ENCODE peak calls at places on chromosomes 5 and 9, in seven cellular contexts. X is mammary epithelial cell, E is A673, D is GM12878, H is heart right ventricle, G is PC-3, W is fibroblast of lung. V is an unnamed sample.

GRCh38 chr5:137206030-137206715 is 293.0 kb downstream of the SPOCK1 start:
- DNase-seq in D (no peak), E (peak), G (no peak), X (peak), W (peak), H (no peak), V (no peak)

GRCh38 chr9:8579661-8580060 is 780.1 kb upstream of the DMAC1 start:
- DNase-seq in D (no peak), X (no peak), E (no peak), W (no peak), H (no peak), G (no peak), V (no peak)

GRCh38 chr5:102971693-102972293 is 148.1 kb downstream of the GIN1 start:
- DNase-seq in D (no peak), X (peak), H (no peak), W (peak), G (peak), E (peak), V (no peak)

GRCh38 chr9:35771524-35771923 is 17.4 kb upstream of the MSMP start:
- DNase-seq in H (peak), X (peak), E (peak), W (no peak), D (no peak), G (peak), V (no peak)

GRCh38 chr9:129394011-129394919 is 216.2 kb upstream of the IER5L start:
- DNase-seq in E (peak), G (no peak), W (no peak), D (no peak), X (no peak), H (no peak), V (no peak)

GRCh38 chr9:108521063-108521462 is 334.7 kb downstream of the ACTL7B start:
- DNase-seq in H (no peak), X (peak), G (peak), W (peak), E (no peak), D (no peak), V (no peak)

GRCh38 chr9:33843312-33843950 is 26.5 kb downstream of the UBE2R2 start:
- DNase-seq in X (no peak), G (no peak), E (no peak), H (no peak), D (no peak), W (no peak), V (no peak)

GRCh38 chr5:54556136-54556535 is 38.6 kb downstream of the SNX18 start:
- DNase-seq in H (no peak), G (no peak), E (no peak), W (peak), X (no peak), D (no peak), V (no peak)

GRCh38 chr9:81083821-81084512 is 605.4 kb downstream of the TLE1 start:
- DNase-seq in D (no peak), W (peak), X (peak), E (no peak), G (peak), H (no peak), V (no peak)

GRCh38 chr5:173395933-173396308 is 67.7 kb upstream of the STC2 start:
- DNase-seq in X (no peak), G (no peak), W (no peak), D (no peak), E (no peak), H (no peak), V (no peak)

GRCh38 chr5:132364319-132364718 is 5.2 kb upstream of the SLC22A5 start:
- DNase-seq in D (no peak), X (peak), W (peak), G (peak), E (no peak), H (no peak), V (no peak)

GRCh38 chr9:107707915-107708441 is 218.4 kb upstream of the KLF4 start:
- DNase-seq in H (no peak), D (no peak), G (peak), X (peak), W (peak), E (no peak), V (no peak)

GRCh38 chr5:4551034-4551433 is 589.1 kb upstream of the ADAMTS16 start:
- DNase-seq in E (no peak), X (no peak), D (no peak), H (no peak), W (peak), G (no peak), V (no peak)

GRCh38 chr5:159642379-159642778 is 273.9 kb upstream of the ADRA1B start:
- DNase-seq in X (no peak), W (no peak), E (no peak), H (no peak), G (peak), D (no peak), V (no peak)

GRCh38 chr9:115385383-115386122 is 267.6 kb upstream of the TNC start:
- DNase-seq in D (no peak), X (no peak), E (no peak), H (no peak), W (no peak), G (no peak), V (no peak)

GRCh38 chr9:87656485-87656884 is 69.4 kb upstream of the CTSL start:
- DNase-seq in W (peak), G (no peak), E (no peak), D (no peak), H (no peak), X (no peak), V (no peak)

GRCh38 chr5:43279548-43280274 is 33.5 kb downstream of the HMGCS1 start:
- DNase-seq in X (no peak), E (no peak), H (no peak), W (no peak), D (no peak), G (no peak), V (no peak)

GRCh38 chr5:179170606-179171005 is 110.4 kb downstream of the ZNF354C start:
- DNase-seq in E (no peak), X (no peak), H (no peak), D (no peak), W (no peak), G (no peak), V (no peak)

GRCh38 chr9:78932849-78933627 is 636.1 kb downstream of the PSAT1 start:
- DNase-seq in W (peak), E (peak), H (no peak), D (no peak), G (peak), X (peak), V (no peak)

GRCh38 chr9:114852050-114852594 is 46.3 kb upstream of the TNFSF15 start:
- DNase-seq in H (no peak), W (peak), G (peak), X (peak), D (no peak), E (no peak), V (no peak)

GRCh38 chr5:343461-344401 is 22.2 kb downstream of the AHRR start:
- DNase-seq in G (peak), H (no peak), W (peak), D (no peak), E (peak), X (peak), V (no peak)

GRCh38 chr5:10288600-10289213 is 19.0 kb downstream of the CMBL start:
- DNase-seq in G (peak), H (peak), X (peak), D (no peak), W (no peak), E (no peak), V (no peak)

GRCh38 chr5:32842798-32843531 is 131.8 kb downstream of the NPR3 start:
- DNase-seq in X (peak), E (no peak), W (no peak), G (peak), H (no peak), D (no peak), V (no peak)

GRCh38 chr9:83560169-83560826 is 22.1 kb upstream of the FRMD3 start:
- DNase-seq in H (peak), W (no peak), D (no peak), X (no peak), G (no peak), E (no peak), V (no peak)

GRCh38 chr5:157558089-157558595 is 17.4 kb downstream of the ADAM19 start:
- DNase-seq in D (no peak), W (peak), X (peak), H (no peak), G (peak), E (no peak), V (no peak)

GRCh38 chr9:117153021-117153420 is 261.8 kb downstream of the ASTN2 start:
- DNase-seq in W (peak), X (peak), H (no peak), G (peak), D (no peak), E (no peak), V (no peak)

GRCh38 chr5:60207031-60207430 is 313.5 kb upstream of the PDE4D start:
- DNase-seq in X (no peak), E (no peak), D (peak), G (no peak), H (peak), W (no peak), V (no peak)

GRCh38 chr5:84058561-84058960 is 326.1 kb downstream of the EDIL3 start:
- DNase-seq in H (no peak), W (no peak), D (no peak), G (no peak), X (no peak), E (no peak), V (no peak)

GRCh38 chr5:173837654-173838053 is 50.5 kb upstream of the CPEB4 start:
- DNase-seq in D (no peak), G (no peak), W (no peak), X (no peak), H (no peak), E (no peak), V (no peak)

GRCh38 chr5:145101246-145101645 is 733.9 kb downstream of the PRELID2 start:
- DNase-seq in X (no peak), E (peak), H (no peak), D (no peak), W (no peak), G (peak), V (no peak)

GRCh38 chr9:105376893-105377292 is 70.9 kb upstream of the FSD1L start:
- DNase-seq in E (no peak), D (no peak), G (peak), H (no peak), W (no peak), X (no peak), V (no peak)

GRCh38 chr5:132134384-132134783 is 60.8 kb downstream of the CSF2 start:
- DNase-seq in G (peak), X (peak), D (no peak), W (peak), H (no peak), E (no peak), V (no peak)

GRCh38 chr5:29588276-29588675 is 1605.2 kb upstream of the CDH6 start:
- DNase-seq in D (no peak), E (no peak), G (peak), X (no peak), W (no peak), H (no peak), V (no peak)

GRCh38 chr5:93594591-93595419 is 11.8 kb downstream of the NR2F1 start:
- DNase-seq in E (no peak), X (no peak), D (no peak), G (no peak), H (no peak), W (no peak), V (no peak)

GRCh38 chr5:132926437-132926836 is 37.0 kb downstream of the AFF4 start:
- DNase-seq in G (no peak), D (no peak), W (no peak), E (no peak), H (no peak), X (no peak), V (no peak)

GRCh38 chr5:176857514-176858273 is 41.5 kb downstream of the HK3 start:
- DNase-seq in H (no peak), E (no peak), D (no peak), X (no peak), G (no peak), W (no peak), V (no peak)

GRCh38 chr9:35028341-35028740 is 38.8 kb downstream of the DNAJB5 start:
- DNase-seq in X (peak), D (no peak), E (no peak), W (no peak), G (no peak), H (no peak), V (no peak)

GRCh38 chr5:148104226-148104625 is 40.4 kb downstream of the SPINK5 start:
- DNase-seq in D (no peak), H (no peak), W (no peak), E (no peak), G (peak), X (no peak), V (no peak)

GRCh38 chr5:73815631-73816030 is 189.6 kb downstream of the ARHGEF28 start:
- DNase-seq in W (peak), H (no peak), E (no peak), G (peak), X (peak), D (no peak), V (no peak)

DNA sequence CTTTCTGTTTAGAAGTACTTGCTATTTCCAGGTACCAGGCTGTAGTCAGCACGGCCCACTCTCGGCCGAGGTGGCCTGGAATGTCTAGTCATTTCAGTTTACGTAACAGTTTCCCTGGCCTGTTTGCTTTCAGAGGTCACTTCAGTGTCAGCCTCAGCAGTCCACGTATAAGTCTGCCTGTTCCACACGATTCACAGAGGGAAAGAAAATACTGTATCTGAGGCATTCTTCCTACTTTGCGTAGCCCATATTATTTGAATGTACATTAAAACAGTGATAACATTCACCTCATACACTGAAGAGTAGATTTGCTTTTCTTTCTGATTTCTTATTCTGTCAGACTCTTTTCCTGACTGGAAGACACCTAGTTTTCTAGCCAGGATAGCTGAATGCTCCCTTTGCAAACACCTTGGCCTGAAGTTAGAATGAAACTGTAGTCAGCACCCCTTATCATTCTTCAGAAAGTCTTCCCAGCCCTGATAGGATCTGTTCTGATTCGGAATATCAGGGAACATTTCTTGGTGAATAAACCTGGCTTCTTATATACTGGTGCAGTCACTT is 140.9 kb downstream of the AOPEP start:
- DNase-seq in X (peak), D (no peak), H (peak), W (peak), G (peak), E (peak), V (no peak)
- H3K27ac ChIP-seq in X (peak), D (no peak), H (peak), W (peak), G (peak), E (peak), V (peak)

GRCh38 chr9:95007470-95007869 is 281.0 kb downstream of the AOPEP start:
- DNase-seq in W (peak), X (peak), G (no peak), E (no peak), H (peak), D (no peak), V (no peak)
- H3K27ac ChIP-seq in W (peak), X (peak), G (peak), E (no peak), H (peak), D (no peak), V (peak)

GRCh38 chr9:127153484-127153883 is 31.0 kb upstream of the ANGPTL2 start:
- DNase-seq in X (no peak), D (no peak), E (no peak), W (no peak), H (no peak), G (no peak), V (no peak)
- H3K27ac ChIP-seq in X (no peak), D (no peak), E (no peak), W (no peak), H (no peak), G (no peak), V (no peak)

GRCh38 chr9:95218790-95219189 is 98.7 kb downstream of the FANCC start:
- DNase-seq in D (no peak), X (no peak), W (no peak), E (peak), H (no peak), G (no peak), V (no peak)

GRCh38 chr9:95215368-95215898 is 102.1 kb downstream of the FANCC start:
- DNase-seq in D (no peak), H (no peak), G (no peak), W (no peak), E (no peak), X (no peak), V (no peak)

GRCh38 chr9:95211028-95211427 is 106.5 kb downstream of the FANCC start:
- DNase-seq in G (no peak), W (no peak), X (no peak), D (no peak), E (no peak), H (no peak), V (no peak)

GRCh38 chr9:95217936-95218335 is 99.6 kb downstream of the FANCC start:
- DNase-seq in E (no peak), W (no peak), D (no peak), X (no peak), G (no peak), H (no peak), V (no peak)

DNA sequence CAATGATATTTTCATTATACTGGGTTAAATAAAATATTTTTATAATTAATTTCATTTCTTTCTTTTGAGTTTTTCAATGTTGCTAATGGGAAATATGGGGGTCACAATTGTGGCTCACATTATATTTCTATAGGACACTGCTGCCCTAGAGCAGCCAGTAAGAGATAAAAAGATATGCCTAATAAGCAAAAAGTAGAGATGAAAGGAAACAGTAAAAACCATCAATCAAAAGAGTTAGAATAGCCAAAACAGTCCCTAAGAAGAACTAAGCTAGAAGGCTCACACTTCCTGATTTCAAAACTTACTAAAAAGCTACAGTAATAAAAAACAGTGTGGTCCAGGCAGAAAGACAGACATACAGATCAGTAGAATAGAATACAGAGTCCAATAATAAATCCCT is 104.4 kb downstream of the FANCC start:
- DNase-seq in H (no peak), E (no peak), X (no peak), G (no peak), D (no peak), W (no peak), V (no peak)
- H3K27ac ChIP-seq in H (no peak), E (no peak), X (no peak), G (no peak), D (no peak), W (no peak), V (no peak)

GRCh38 chr5:124997186-124997893 is 250.9 kb upstream of the ZNF608 start:
- DNase-seq in D (no peak), X (no peak), E (no peak), G (peak), W (peak), H (no peak), V (no peak)
- H3K27ac ChIP-seq in D (no peak), X (no peak), E (no peak), G (no peak), W (no peak), H (no peak), V (no peak)

GRCh38 chr9:121301881-121302286 is 33.9 kb downstream of the GSN start:
- DNase-seq in H (no peak), W (no peak), D (no peak), X (no peak), G (no peak), E (no peak), V (no peak)

GRCh38 chr9:121303456-121304451 is 35.8 kb downstream of the GSN start:
- DNase-seq in X (no peak), W (no peak), E (no peak), H (no peak), D (no peak), G (no peak), V (no peak)

GRCh38 chr9:121300283-121301119 is 32.5 kb downstream of the GSN start:
- DNase-seq in H (no peak), D (no peak), W (no peak), X (no peak), E (no peak), G (no peak), V (no peak)

GRCh38 chr9:121302786-121303185 is 34.8 kb downstream of the GSN start:
- DNase-seq in G (no peak), E (no peak), D (no peak), W (no peak), H (no peak), X (no peak), V (no peak)

GRCh38 chr9:121302341-121302740 is 34.4 kb downstream of the GSN start:
- DNase-seq in E (no peak), X (no peak), W (no peak), H (no peak), D (no peak), G (no peak), V (no peak)
- H3K27ac ChIP-seq in E (no peak), X (no peak), W (no peak), H (peak), D (no peak), G (no peak), V (no peak)

V was measured in caudate nucleus.